ENCODE peak calls at places on chromosomes 16 and 17, in ten cellular contexts. R is ACHN; Q is stimulated activated CD4-positive, alpha-beta T cell treated with anti-CD3 and anti-CD28 coated beads, Interleukin-2, amount 100 ng/mL, for 24 hours; J is NCI-H345; L is NCI-H1436; I is SHP77; N is midbrain; Z is Ammon's horn; S is AG08395; U is NCI-H510A. F is an unnamed sample.

GRCh38 chr17:9406046-9406631 is 169.5 kb downstream of the STX8 start:
- DNase-seq in R (no peak), Q (no peak), J (no peak), L (no peak), I (no peak), N (no peak), Z (no peak), S (no peak), U (no peak), F (no peak)

GRCh38 chr17:52147431-52147830 is 11.1 kb downstream of the CA10 start:
- DNase-seq in R (no peak), Q (no peak), J (peak), L (no peak), I (no peak), N (no peak), Z (no peak), S (no peak), U (no peak), F (no peak)

GRCh38 chr17:73142763-73143395 is 21.9 kb upstream of the SSTR2 start:
- DNase-seq in R (no peak), Q (no peak), J (no peak), L (no peak), I (no peak), N (no peak), Z (no peak), S (peak), U (no peak), F (peak)

GRCh38 chr16:80803341-80804060 is 897 bp downstream of the CDYL2 start:
- DNase-seq in R (peak), Q (peak), J (peak), L (no peak), I (no peak), N (no peak), Z (no peak), S (peak), U (no peak), F (no peak)

GRCh38 chr17:17666111-17666714 is 15.0 kb upstream of the RAI1 start:
- DNase-seq in R (peak), Q (no peak), J (no peak), L (no peak), I (peak), N (no peak), Z (no peak), S (peak), U (no peak), F (peak)

GRCh38 chr17:37708008-37708615 is 36.7 kb downstream of the HNF1B start:
- DNase-seq in R (no peak), Q (no peak), J (no peak), L (no peak), I (no peak), N (no peak), Z (no peak), S (no peak), U (no peak), F (no peak)

GRCh38 chr17:8755590-8756255 is 2.6 kb downstream of the SPDYE4 start:
- DNase-seq in R (no peak), Q (no peak), J (no peak), L (no peak), I (no peak), N (no peak), Z (no peak), S (no peak), U (no peak), F (no peak)

GRCh38 chr16:53775821-53776431 is 72.0 kb downstream of the FTO start:
- DNase-seq in R (peak), Q (no peak), J (no peak), L (no peak), I (no peak), N (no peak), Z (peak), S (peak), U (no peak), F (peak)

GRCh38 chr16:31223044-31223443 is 6.1 kb upstream of the PYDC1 start:
- DNase-seq in R (no peak), Q (no peak), J (no peak), L (no peak), I (no peak), N (no peak), Z (no peak), S (no peak), U (no peak), F (no peak)

GRCh38 chr16:2507052-2507678 is 6.6 kb upstream of the ATP6V0C start:
- DNase-seq in R (no peak), Q (no peak), J (no peak), L (no peak), I (no peak), N (no peak), Z (no peak), S (no peak), U (no peak), F (no peak)

GRCh38 chr16:17850626-17851265 is 380.0 kb upstream of the XYLT1 start:
- DNase-seq in R (no peak), Q (no peak), J (no peak), L (no peak), I (no peak), N (no peak), Z (no peak), S (no peak), U (no peak), F (no peak)

GRCh38 chr17:82772026-82772425 is 20.2 kb downstream of the TBCD start:
- DNase-seq in R (peak), Q (no peak), J (no peak), L (no peak), I (no peak), N (no peak), Z (no peak), S (peak), U (no peak), F (peak)

GRCh38 chr17:68190495-68190894 is 57.3 kb upstream of the AMZ2 start:
- DNase-seq in R (no peak), Q (no peak), J (no peak), L (no peak), I (no peak), N (no peak), Z (no peak), S (no peak), U (no peak), F (no peak)